ENCODE peak calls at places on chromosomes 11 and 22, in six cellular contexts. J is Jurkat, Clone E6-1; A is IMR-90; K is breast epithelium; I is GM23248; M is cardiac muscle cell. V is an unnamed sample.

GRCh38 chr11:29518389-29519174 is 498.2 kb downstream of the KCNA4 start:
- DNase-seq in J (peak; percentile 33), A (no peak), K (no peak), I (no peak), M (peak; percentile 55), V (no peak)

GRCh38 chr11:120375076-120375475 is 38.9 kb downstream of the ARHGEF12 start:
- DNase-seq in J (no peak), A (peak; percentile 59), K (no peak), I (no peak), M (no peak), V (no peak)

GRCh38 chr11:61922539-61922938 is 5.2 kb upstream of the RAB3IL1 start:
- DNase-seq in J (no peak), A (peak; percentile 48), K (no peak), I (peak; percentile 85), M (peak; percentile 94), V (no peak)

GRCh38 chr11:6357222-6357621 is 33.1 kb upstream of the SMPD1 start:
- DNase-seq in J (no peak), A (peak; percentile 95), K (no peak), I (peak; percentile 99), M (peak; percentile 90), V (peak; percentile 53)

GRCh38 chr22:50445071-50445879 is 29.6 kb downstream of the SBF1 start:
- DNase-seq in J (peak; percentile 78), A (no peak), K (no peak), I (no peak), M (no peak), V (no peak)

GRCh38 chr22:49727191-49727880 is 100.3 kb downstream of the BRD1 start:
- DNase-seq in J (no peak), A (no peak), K (peak; percentile 43), I (no peak), M (no peak), V (peak; percentile 59)

GRCh38 chr22:19986410-19987341 is 29.9 kb downstream of the ARVCF start:
- DNase-seq in J (no peak), A (peak; percentile 61), K (peak; percentile 81), I (peak; percentile 93), M (peak; percentile 75), V (peak; percentile 88)

GRCh38 chr11:7977251-7977917 is 9.8 kb upstream of the EIF3F start:
- DNase-seq in J (no peak), A (peak; percentile 97), K (no peak), I (peak; percentile 94), M (peak; percentile 73), V (no peak)

GRCh38 chr22:17823226-17823625 is 49.0 kb upstream of the BID start:
- DNase-seq in J (no peak), A (no peak), K (no peak), I (no peak), M (no peak), V (no peak)

GRCh38 chr22:21624120-21624879 is 5.5 kb downstream of the YDJC start:
- DNase-seq in J (no peak), A (peak; percentile 23), K (no peak), I (peak; percentile 62), M (peak; percentile 18), V (no peak)

GRCh38 chr22:35349704-35350538 is 31.0 kb upstream of the HMOX1 start:
- DNase-seq in J (no peak), A (peak; percentile 37), K (no peak), I (peak; percentile 48), M (peak; percentile 31), V (no peak)

GRCh38 chr11:94011478-94011877 is 9.7 kb upstream of the HEPHL1 start:
- DNase-seq in J (no peak), A (no peak), K (no peak), I (no peak), M (no peak), V (no peak)

GRCh38 chr22:17817079-17817478 is 42.8 kb upstream of the BID start:
- DNase-seq in J (no peak), A (no peak), K (no peak), I (no peak), M (no peak), V (no peak)

GRCh38 chr11:44709281-44709562 is 17.5 kb upstream of the TSPAN18 start:
- DNase-seq in J (no peak), A (no peak), K (no peak), I (no peak), M (peak; percentile 39), V (no peak)

GRCh38 chr11:59207988-59208432 is 4.7 kb downstream of the MPEG1 start:
- DNase-seq in J (peak; percentile 48), A (peak; percentile 91), K (no peak), I (peak; percentile 77), M (peak; percentile 75), V (no peak)

GRCh38 chr11:100739636-100740035 is 52.5 kb downstream of the ARHGAP42 start:
- DNase-seq in J (no peak), A (peak; percentile 90), K (no peak), I (no peak), M (peak; percentile 94), V (no peak)

GRCh38 chr11:64156235-64157011 is 9.5 kb downstream of the MACROD1 start:
- DNase-seq in J (no peak), A (no peak), K (no peak), I (no peak), M (no peak), V (no peak)

GRCh38 chr11:110156503-110156902 is 63.3 kb downstream of the ZC3H12C start:
- DNase-seq in J (no peak), A (no peak), K (no peak), I (no peak), M (no peak), V (no peak)

GRCh38 chr11:114274637-114275036 is 21.6 kb upstream of the NNMT start:
- DNase-seq in J (no peak), A (no peak), K (no peak), I (no peak), M (no peak), V (no peak)

GRCh38 chr11:13929551-13929950 is 33.0 kb upstream of the SPON1 start:
- DNase-seq in J (no peak), A (no peak), K (no peak), I (no peak), M (no peak), V (no peak)

GRCh38 chr11:85530596-85530995 is 96.5 kb downstream of the DLG2 start:
- DNase-seq in J (no peak), A (no peak), K (no peak), I (no peak), M (no peak), V (no peak)

GRCh38 chr11:134032501-134033091 is 36.3 kb upstream of the JAM3 start:
- DNase-seq in J (peak; percentile 69), A (no peak), K (no peak), I (peak; percentile 74), M (no peak), V (no peak)

GRCh38 chr11:86551286-86551685 is 121.1 kb downstream of the ME3 start:
- DNase-seq in J (no peak), A (peak; percentile 95), K (no peak), I (peak; percentile 91), M (peak; percentile 96), V (no peak)

DNA sequence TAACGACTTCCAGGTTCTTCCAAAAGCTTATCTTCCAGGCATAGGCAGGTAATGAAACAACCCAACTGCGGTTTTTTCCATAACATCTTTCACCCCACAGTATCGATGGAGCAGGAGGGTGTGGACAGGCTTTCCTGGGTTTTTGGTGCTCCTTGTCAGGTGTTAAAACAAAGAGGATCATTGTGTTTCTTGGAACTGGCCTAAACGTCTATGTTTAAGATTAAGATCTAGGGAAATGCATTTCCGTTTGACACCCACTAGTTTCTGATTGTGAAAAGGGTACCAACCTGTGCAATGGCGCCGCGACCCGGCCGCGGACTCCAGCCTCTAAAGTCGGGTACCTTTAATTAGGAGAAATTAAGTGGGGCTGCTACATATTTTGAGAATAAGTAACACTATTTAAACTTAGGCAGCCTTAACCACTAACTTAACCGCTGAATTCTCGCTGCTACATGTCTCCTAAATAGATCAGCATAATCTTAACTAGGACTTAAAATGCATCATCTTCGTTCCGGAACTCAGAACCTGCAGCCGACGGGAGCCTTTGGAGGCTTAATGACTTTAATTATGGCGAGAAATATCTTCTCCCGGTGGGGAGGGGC is 31.5 kb downstream of the C22orf31 start:
- DNase-seq in J (no peak), A (no peak), K (no peak), I (peak; percentile 53), M (peak; percentile 36), V (no peak)
- H3K4me3 ChIP-seq in J (no peak overlapping the region), A (peak overlapping the region; percentile 13), K (peak overlapping the region; percentile 56), I (peak overlapping the region; percentile 57), M (peak overlapping the region; percentile 28), V (peak overlapping the region; percentile 57)

GRCh38 chr11:121928597-121929580 is 187.1 kb downstream of the BLID start:
- DNase-seq in J (no peak), A (no peak), K (no peak), I (peak; percentile 3), M (peak; percentile 7), V (no peak)
- H3K4me3 ChIP-seq in J (no peak overlapping the region), A (no peak overlapping the region), K (peak overlapping the region; percentile 37), I (peak overlapping the region; percentile 59), M (peak overlapping the region; percentile 15), V (peak overlapping the region; percentile 50)

GRCh38 chr22:47119181-47119580 is 356.7 kb downstream of the TBC1D22A start:
- DNase-seq in J (no peak), A (no peak), K (no peak), I (no peak), M (no peak), V (no peak)

GRCh38 chr22:47114813-47115517 is 352.5 kb downstream of the TBC1D22A start:
- DNase-seq in J (no peak), A (no peak), K (peak; percentile 35), I (no peak), M (no peak), V (no peak)

GRCh38 chr22:47115921-47116320 is 353.5 kb downstream of the TBC1D22A start:
- DNase-seq in J (no peak), A (no peak), K (peak; percentile 41), I (no peak), M (no peak), V (no peak)

GRCh38 chr22:47115518-47115890 is 353.1 kb downstream of the TBC1D22A start:
- DNase-seq in J (no peak), A (no peak), K (peak; percentile 38), I (no peak), M (no peak), V (no peak)

GRCh38 chr22:47116426-47117341 is 354.2 kb downstream of the TBC1D22A start:
- DNase-seq in J (no peak), A (no peak), K (no peak), I (no peak), M (no peak), V (no peak)
- H3K4me3 ChIP-seq in J (no peak overlapping the region), A (no peak overlapping the region), K (no peak overlapping the region), I (no peak overlapping the region), M (no peak overlapping the region), V (no peak overlapping the region)

GRCh38 chr11:118530180-118530682 is 761 bp upstream of the TMEM25 start:
- DNase-seq in J (no peak), A (peak; percentile 5), K (no peak), I (peak; percentile 46), M (no peak), V (no peak)

GRCh38 chr11:118530683-118531596 is at the start of gene TMEM25:
- DNase-seq in J (peak; percentile 49), A (peak; percentile 32), K (peak; percentile 60), I (peak; percentile 64), M (peak; percentile 34), V (no peak)

GRCh38 chr11:118532852-118533768 is 2.1 kb downstream of the TMEM25 start:
- DNase-seq in J (no peak), A (no peak), K (peak; percentile 77), I (no peak), M (no peak), V (no peak)

GRCh38 chr11:118531597-118532084 is 649 bp downstream of the TMEM25 start:
- DNase-seq in J (no peak), A (no peak), K (no peak), I (no peak), M (no peak), V (no peak)

GRCh38 chr11:118532091-118532490 is 1.1 kb downstream of the TMEM25 start:
- DNase-seq in J (no peak), A (no peak), K (no peak), I (no peak), M (no peak), V (no peak)
- H3K4me3 ChIP-seq in J (no peak overlapping the region), A (peak overlapping the region; percentile 92), K (peak overlapping the region; percentile 70), I (no peak overlapping the region), M (peak overlapping the region; percentile 97), V (no peak overlapping the region)

V was measured in ascending aorta.